ENCODE peak calls at places on chromosomes 5 and 9, in five cellular contexts. One of them, this sample, is unnamed.

GRCh38 chr5:17096975-17097695 is 120.3 kb upstream of the BASP1 start:
- DNase-seq in CD8-positive, alpha-beta memory T cell: no peak
- DNase-seq in hepatocyte: peak
- DNase-seq in tibial nerve: no peak
- DNase-seq in Karpas-422: no peak
- DNase-seq in this sample: no peak

GRCh38 chr9:1273859-1274258 is 223.7 kb downstream of the DMRT2 start:
- DNase-seq in tibial nerve: no peak
- DNase-seq in CD8-positive, alpha-beta memory T cell: no peak
- DNase-seq in Karpas-422: no peak
- DNase-seq in hepatocyte: no peak
- DNase-seq in this sample: peak

GRCh38 chr9:82677086-82677485 is 385.9 kb downstream of the RASEF start:
- DNase-seq in tibial nerve: no peak
- DNase-seq in hepatocyte: no peak
- DNase-seq in Karpas-422: no peak
- DNase-seq in CD8-positive, alpha-beta memory T cell: no peak
- DNase-seq in this sample: no peak

GRCh38 chr9:98020471-98021145 is 35.9 kb upstream of the NANS start:
- DNase-seq in tibial nerve: no peak
- DNase-seq in hepatocyte: no peak
- DNase-seq in CD8-positive, alpha-beta memory T cell: no peak
- DNase-seq in Karpas-422: no peak
- DNase-seq in this sample: no peak

GRCh38 chr5:169581580-169582227 is 1.9 kb upstream of the SPDL1 start:
- DNase-seq in CD8-positive, alpha-beta memory T cell: peak
- DNase-seq in hepatocyte: peak
- DNase-seq in Karpas-422: peak
- DNase-seq in tibial nerve: peak
- DNase-seq in this sample: peak

GRCh38 chr5:123865641-123866040 is 353.7 kb downstream of the CSNK1G3 start:
- DNase-seq in Karpas-422: no peak
- DNase-seq in tibial nerve: no peak
- DNase-seq in CD8-positive, alpha-beta memory T cell: no peak
- DNase-seq in hepatocyte: no peak
- DNase-seq in this sample: no peak

GRCh38 chr5:118548761-118549160 is 439.6 kb downstream of the DTWD2 start:
- DNase-seq in Karpas-422: no peak
- DNase-seq in tibial nerve: no peak
- DNase-seq in CD8-positive, alpha-beta memory T cell: no peak
- DNase-seq in hepatocyte: peak
- DNase-seq in this sample: no peak

GRCh38 chr9:86902606-86903460 is 44.5 kb downstream of the GAS1 start:
- DNase-seq in hepatocyte: peak
- DNase-seq in Karpas-422: no peak
- DNase-seq in CD8-positive, alpha-beta memory T cell: no peak
- DNase-seq in tibial nerve: no peak
- DNase-seq in this sample: no peak

GRCh38 chr9:89623925-89624420 is 19.2 kb downstream of the GADD45G start:
- DNase-seq in CD8-positive, alpha-beta memory T cell: no peak
- DNase-seq in tibial nerve: no peak
- DNase-seq in hepatocyte: no peak
- DNase-seq in Karpas-422: no peak
- DNase-seq in this sample: no peak

GRCh38 chr5:24714757-24715156 is 70.0 kb upstream of the CDH10 start:
- DNase-seq in Karpas-422: no peak
- DNase-seq in tibial nerve: no peak
- DNase-seq in CD8-positive, alpha-beta memory T cell: no peak
- DNase-seq in hepatocyte: no peak
- DNase-seq in this sample: no peak

GRCh38 chr5:64789457-64789856 is 20.7 kb downstream of the CWC27 start:
- DNase-seq in tibial nerve: no peak
- DNase-seq in CD8-positive, alpha-beta memory T cell: no peak
- DNase-seq in Karpas-422: no peak
- DNase-seq in hepatocyte: no peak
- DNase-seq in this sample: no peak

GRCh38 chr9:89642789-89643188 is 38.0 kb downstream of the GADD45G start:
- DNase-seq in Karpas-422: no peak
- DNase-seq in tibial nerve: no peak
- DNase-seq in CD8-positive, alpha-beta memory T cell: no peak
- DNase-seq in hepatocyte: no peak
- DNase-seq in this sample: no peak

GRCh38 chr5:149519624-149520023 is 31.6 kb downstream of the CSNK1A1 start:
- DNase-seq in hepatocyte: no peak
- DNase-seq in CD8-positive, alpha-beta memory T cell: no peak
- DNase-seq in Karpas-422: no peak
- DNase-seq in tibial nerve: no peak
- DNase-seq in this sample: no peak
- H3K4me3 ChIP-seq in hepatocyte: no peak
- H3K4me3 ChIP-seq in CD8-positive, alpha-beta memory T cell: no peak
- H3K4me3 ChIP-seq in Karpas-422: no peak
- H3K4me3 ChIP-seq in tibial nerve: no peak
- H3K4me3 ChIP-seq in this sample: no peak

DNA sequence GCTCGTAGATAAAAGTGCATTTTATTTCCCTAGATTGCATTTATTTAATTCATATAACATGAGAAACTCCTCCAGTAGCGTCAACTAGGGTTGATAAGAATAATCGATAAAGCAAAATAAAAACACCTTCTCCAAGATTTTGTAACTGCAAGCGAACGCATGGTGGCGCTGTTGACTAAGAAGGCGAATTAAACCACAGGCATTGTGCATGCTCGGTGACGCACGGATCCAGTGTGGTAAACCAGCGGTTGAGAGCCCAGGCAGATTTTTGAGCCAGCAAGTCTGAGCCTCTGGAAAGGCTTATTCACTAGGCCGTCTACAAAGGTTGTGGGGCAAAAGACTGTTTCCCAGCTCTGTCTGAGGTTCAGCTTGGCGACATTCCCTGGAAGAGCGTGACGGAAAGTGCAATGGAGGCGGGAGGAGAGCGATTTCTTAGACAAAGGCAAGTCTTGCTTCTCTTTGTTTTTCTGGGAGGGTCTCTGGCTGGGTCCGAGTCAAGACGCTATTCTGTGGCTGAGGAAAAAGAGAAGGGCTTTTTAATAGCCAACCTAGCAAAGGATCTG is at the start of gene PCDHB3:
- DNase-seq in CD8-positive, alpha-beta memory T cell: no peak
- DNase-seq in hepatocyte: no peak
- DNase-seq in Karpas-422: peak
- DNase-seq in tibial nerve: peak
- DNase-seq in this sample: peak
- H3K4me3 ChIP-seq in CD8-positive, alpha-beta memory T cell: no peak
- H3K4me3 ChIP-seq in hepatocyte: no peak
- H3K4me3 ChIP-seq in Karpas-422: no peak
- H3K4me3 ChIP-seq in tibial nerve: no peak
- H3K4me3 ChIP-seq in this sample: no peak

GRCh38 chr5:141343242-141343952 is at the start of gene PCDHGA3:
- DNase-seq in Karpas-422: peak
- DNase-seq in CD8-positive, alpha-beta memory T cell: no peak
- DNase-seq in hepatocyte: no peak
- DNase-seq in tibial nerve: no peak
- DNase-seq in this sample: peak
- H3K4me3 ChIP-seq in Karpas-422: no peak
- H3K4me3 ChIP-seq in CD8-positive, alpha-beta memory T cell: no peak
- H3K4me3 ChIP-seq in hepatocyte: no peak
- H3K4me3 ChIP-seq in tibial nerve: no peak
- H3K4me3 ChIP-seq in this sample: no peak

GRCh38 chr5:107772418-107773310 is 101.9 kb upstream of the EFNA5 start:
- DNase-seq in tibial nerve: no peak
- DNase-seq in hepatocyte: peak
- DNase-seq in CD8-positive, alpha-beta memory T cell: no peak
- DNase-seq in Karpas-422: no peak
- DNase-seq in this sample: no peak

GRCh38 chr5:107773479-107773878 is 102.7 kb upstream of the EFNA5 start:
- DNase-seq in CD8-positive, alpha-beta memory T cell: no peak
- DNase-seq in tibial nerve: no peak
- DNase-seq in hepatocyte: no peak
- DNase-seq in Karpas-422: no peak
- DNase-seq in this sample: no peak

GRCh38 chr5:107771926-107772325 is 101.2 kb upstream of the EFNA5 start:
- DNase-seq in CD8-positive, alpha-beta memory T cell: no peak
- DNase-seq in tibial nerve: no peak
- DNase-seq in hepatocyte: no peak
- DNase-seq in Karpas-422: no peak
- DNase-seq in this sample: no peak

GRCh38 chr5:107769531-107769930 is 98.8 kb upstream of the EFNA5 start:
- DNase-seq in tibial nerve: no peak
- DNase-seq in Karpas-422: no peak
- DNase-seq in hepatocyte: no peak
- DNase-seq in CD8-positive, alpha-beta memory T cell: no peak
- DNase-seq in this sample: no peak

GRCh38 chr5:107770051-107770450 is 99.3 kb upstream of the EFNA5 start:
- DNase-seq in Karpas-422: no peak
- DNase-seq in tibial nerve: no peak
- DNase-seq in hepatocyte: no peak
- DNase-seq in CD8-positive, alpha-beta memory T cell: no peak
- DNase-seq in this sample: no peak
- H3K4me3 ChIP-seq in Karpas-422: no peak
- H3K4me3 ChIP-seq in tibial nerve: no peak
- H3K4me3 ChIP-seq in hepatocyte: no peak
- H3K4me3 ChIP-seq in CD8-positive, alpha-beta memory T cell: no peak
- H3K4me3 ChIP-seq in this sample: no peak

GRCh38 chr9:14692918-14693861 is at the start of gene ZDHHC21:
- DNase-seq in hepatocyte: peak
- DNase-seq in tibial nerve: peak
- DNase-seq in CD8-positive, alpha-beta memory T cell: peak
- DNase-seq in Karpas-422: peak
- DNase-seq in this sample: peak

GRCh38 chr9:14692536-14692917 is 705 bp downstream of the ZDHHC21 start:
- DNase-seq in tibial nerve: no peak
- DNase-seq in CD8-positive, alpha-beta memory T cell: no peak
- DNase-seq in Karpas-422: peak
- DNase-seq in hepatocyte: no peak
- DNase-seq in this sample: peak

GRCh38 chr9:14687042-14687719 is 6.1 kb downstream of the ZDHHC21 start:
- DNase-seq in Karpas-422: no peak
- DNase-seq in hepatocyte: no peak
- DNase-seq in tibial nerve: no peak
- DNase-seq in CD8-positive, alpha-beta memory T cell: no peak
- DNase-seq in this sample: no peak

GRCh38 chr9:14686168-14686567 is 7.1 kb downstream of the ZDHHC21 start:
- DNase-seq in tibial nerve: no peak
- DNase-seq in hepatocyte: no peak
- DNase-seq in CD8-positive, alpha-beta memory T cell: no peak
- DNase-seq in Karpas-422: no peak
- DNase-seq in this sample: no peak

GRCh38 chr9:14690986-14691730 is 2.1 kb downstream of the ZDHHC21 start:
- DNase-seq in tibial nerve: no peak
- DNase-seq in Karpas-422: peak
- DNase-seq in CD8-positive, alpha-beta memory T cell: no peak
- DNase-seq in hepatocyte: no peak
- DNase-seq in this sample: no peak
- H3K4me3 ChIP-seq in tibial nerve: no peak
- H3K4me3 ChIP-seq in Karpas-422: peak
- H3K4me3 ChIP-seq in CD8-positive, alpha-beta memory T cell: no peak
- H3K4me3 ChIP-seq in hepatocyte: no peak
- H3K4me3 ChIP-seq in this sample: peak

GRCh38 chr5:15645776-15646175 is 145.8 kb downstream of the FBXL7 start:
- DNase-seq in hepatocyte: no peak
- DNase-seq in CD8-positive, alpha-beta memory T cell: no peak
- DNase-seq in Karpas-422: no peak
- DNase-seq in tibial nerve: no peak
- DNase-seq in this sample: no peak
- H3K4me3 ChIP-seq in hepatocyte: no peak
- H3K4me3 ChIP-seq in CD8-positive, alpha-beta memory T cell: no peak
- H3K4me3 ChIP-seq in Karpas-422: no peak
- H3K4me3 ChIP-seq in tibial nerve: no peak
- H3K4me3 ChIP-seq in this sample: no peak

GRCh38 chr9:34737677-34738260 is 27.8 kb upstream of the CCL21 start:
- DNase-seq in CD8-positive, alpha-beta memory T cell: no peak
- DNase-seq in hepatocyte: no peak
- DNase-seq in Karpas-422: no peak
- DNase-seq in tibial nerve: no peak
- DNase-seq in this sample: no peak

GRCh38 chr9:34734720-34735119 is 24.8 kb upstream of the CCL21 start:
- DNase-seq in hepatocyte: no peak
- DNase-seq in Karpas-422: no peak
- DNase-seq in CD8-positive, alpha-beta memory T cell: no peak
- DNase-seq in tibial nerve: no peak
- DNase-seq in this sample: no peak

GRCh38 chr9:34732478-34732877 is 22.5 kb upstream of the CCL21 start:
- DNase-seq in tibial nerve: no peak
- DNase-seq in CD8-positive, alpha-beta memory T cell: no peak
- DNase-seq in hepatocyte: no peak
- DNase-seq in Karpas-422: no peak
- DNase-seq in this sample: no peak

GRCh38 chr9:34732886-34733285 is 22.9 kb upstream of the CCL21 start:
- DNase-seq in Karpas-422: no peak
- DNase-seq in tibial nerve: no peak
- DNase-seq in CD8-positive, alpha-beta memory T cell: no peak
- DNase-seq in hepatocyte: no peak
- DNase-seq in this sample: no peak
- H3K4me3 ChIP-seq in Karpas-422: no peak
- H3K4me3 ChIP-seq in tibial nerve: no peak
- H3K4me3 ChIP-seq in CD8-positive, alpha-beta memory T cell: no peak
- H3K4me3 ChIP-seq in hepatocyte: no peak
- H3K4me3 ChIP-seq in this sample: no peak

DNA sequence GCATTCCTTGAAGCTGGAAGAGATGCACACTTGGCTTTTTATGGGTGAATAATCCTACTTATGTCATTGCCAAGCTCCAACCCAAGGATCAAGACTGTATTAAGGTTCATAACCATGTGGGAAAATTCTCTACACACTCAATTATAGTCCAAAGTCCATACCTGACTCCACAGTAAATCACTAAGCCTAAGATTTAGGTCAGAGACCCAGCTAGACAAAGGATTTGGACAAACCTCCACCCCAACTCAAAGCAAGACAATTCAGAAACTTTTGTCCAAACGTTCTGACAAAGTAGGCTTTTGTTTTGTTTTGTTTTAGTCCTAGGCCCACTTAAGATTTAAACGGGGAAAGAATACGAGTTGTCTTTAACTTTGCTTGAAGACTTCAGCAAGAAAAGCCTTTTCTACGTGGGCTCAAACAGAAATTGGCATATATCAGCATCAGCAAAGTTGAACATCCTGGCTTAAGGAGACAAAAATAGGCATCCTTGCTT is 1.7 kb downstream of the MEGF9 start:
- DNase-seq in hepatocyte: no peak
- DNase-seq in Karpas-422: no peak
- DNase-seq in CD8-positive, alpha-beta memory T cell: no peak
- DNase-seq in tibial nerve: no peak
- DNase-seq in this sample: no peak
- H3K4me3 ChIP-seq in hepatocyte: peak
- H3K4me3 ChIP-seq in Karpas-422: peak
- H3K4me3 ChIP-seq in CD8-positive, alpha-beta memory T cell: peak
- H3K4me3 ChIP-seq in tibial nerve: peak
- H3K4me3 ChIP-seq in this sample: peak

GRCh38 chr9:35923927-35924763 is 14.9 kb downstream of the SPAAR start:
- DNase-seq in Karpas-422: no peak
- DNase-seq in CD8-positive, alpha-beta memory T cell: no peak
- DNase-seq in hepatocyte: peak
- DNase-seq in tibial nerve: peak
- DNase-seq in this sample: no peak
- H3K4me3 ChIP-seq in Karpas-422: no peak
- H3K4me3 ChIP-seq in CD8-positive, alpha-beta memory T cell: no peak
- H3K4me3 ChIP-seq in hepatocyte: no peak
- H3K4me3 ChIP-seq in tibial nerve: no peak
- H3K4me3 ChIP-seq in this sample: no peak